ENCODE peak calls at places on chromosome 17, in nine cellular contexts. One of them, this sample, is unnamed.

GRCh38 chr17:4708436-4708835 is 2.0 kb upstream of the ARRB2 start:
- DNase-seq in naive thymus-derived CD4-positive, alpha-beta T cell: no peak
- DNase-seq in mesendoderm: peak; percentile 46
- DNase-seq in upper lobe of right lung: no peak
- DNase-seq in OCI-LY7: peak; percentile 72
- DNase-seq in fibroblast of pulmonary artery: no peak
- DNase-seq in brain microvascular endothelial cell: no peak
- DNase-seq in tibial nerve: no peak
- DNase-seq in adipocyte: no peak
- DNase-seq in this sample: peak; percentile 31

GRCh38 chr17:55520402-55520801 is 9.2 kb upstream of the SMIM36 start:
- DNase-seq in naive thymus-derived CD4-positive, alpha-beta T cell: no peak
- DNase-seq in mesendoderm: no peak
- DNase-seq in upper lobe of right lung: no peak
- DNase-seq in OCI-LY7: no peak
- DNase-seq in fibroblast of pulmonary artery: no peak
- DNase-seq in brain microvascular endothelial cell: no peak
- DNase-seq in tibial nerve: no peak
- DNase-seq in adipocyte: no peak
- DNase-seq in this sample: no peak

GRCh38 chr17:58086953-58087352 is 3.7 kb downstream of the DYNLL2 start:
- DNase-seq in naive thymus-derived CD4-positive, alpha-beta T cell: no peak
- DNase-seq in mesendoderm: no peak
- DNase-seq in upper lobe of right lung: no peak
- DNase-seq in OCI-LY7: no peak
- DNase-seq in fibroblast of pulmonary artery: no peak
- DNase-seq in brain microvascular endothelial cell: no peak
- DNase-seq in tibial nerve: no peak
- DNase-seq in adipocyte: no peak
- DNase-seq in this sample: no peak

GRCh38 chr17:50027639-50028206 is 28.2 kb upstream of the ITGA3 start:
- DNase-seq in naive thymus-derived CD4-positive, alpha-beta T cell: no peak
- DNase-seq in mesendoderm: peak; percentile 39
- DNase-seq in upper lobe of right lung: peak; percentile 80
- DNase-seq in OCI-LY7: no peak
- DNase-seq in fibroblast of pulmonary artery: peak; percentile 93
- DNase-seq in brain microvascular endothelial cell: peak; percentile 91
- DNase-seq in tibial nerve: no peak
- DNase-seq in adipocyte: peak; percentile 88
- DNase-seq in this sample: peak; percentile 69

GRCh38 chr17:64091116-64091515 is 38.8 kb downstream of the ERN1 start:
- DNase-seq in naive thymus-derived CD4-positive, alpha-beta T cell: no peak
- DNase-seq in mesendoderm: no peak
- DNase-seq in upper lobe of right lung: no peak
- DNase-seq in OCI-LY7: peak; percentile 35
- DNase-seq in fibroblast of pulmonary artery: peak; percentile 42
- DNase-seq in brain microvascular endothelial cell: no peak
- DNase-seq in tibial nerve: no peak
- DNase-seq in adipocyte: no peak
- DNase-seq in this sample: no peak

GRCh38 chr17:28570716-28571254 is 539 bp downstream of the PIGS start:
- DNase-seq in naive thymus-derived CD4-positive, alpha-beta T cell: peak; percentile 33
- DNase-seq in mesendoderm: peak; percentile 75
- DNase-seq in upper lobe of right lung: no peak
- DNase-seq in OCI-LY7: peak; percentile 38
- DNase-seq in fibroblast of pulmonary artery: no peak
- DNase-seq in brain microvascular endothelial cell: no peak
- DNase-seq in tibial nerve: no peak
- DNase-seq in adipocyte: peak; percentile 57
- DNase-seq in this sample: peak; percentile 78

GRCh38 chr17:31593806-31594205 is 202.3 kb downstream of the RAB11FIP4 start:
- DNase-seq in naive thymus-derived CD4-positive, alpha-beta T cell: no peak
- DNase-seq in mesendoderm: no peak
- DNase-seq in upper lobe of right lung: no peak
- DNase-seq in OCI-LY7: no peak
- DNase-seq in fibroblast of pulmonary artery: no peak
- DNase-seq in brain microvascular endothelial cell: peak; percentile 52
- DNase-seq in tibial nerve: no peak
- DNase-seq in adipocyte: peak; percentile 87
- DNase-seq in this sample: no peak

GRCh38 chr17:78450696-78451344 is 72.4 kb downstream of the PGS1 start:
- DNase-seq in naive thymus-derived CD4-positive, alpha-beta T cell: no peak
- DNase-seq in mesendoderm: no peak
- DNase-seq in upper lobe of right lung: no peak
- DNase-seq in OCI-LY7: peak; percentile 15
- DNase-seq in fibroblast of pulmonary artery: no peak
- DNase-seq in brain microvascular endothelial cell: no peak
- DNase-seq in tibial nerve: no peak
- DNase-seq in adipocyte: no peak
- DNase-seq in this sample: no peak

GRCh38 chr17:64328875-64329405 is 61.7 kb downstream of the PECAM1 start:
- DNase-seq in naive thymus-derived CD4-positive, alpha-beta T cell: no peak
- DNase-seq in mesendoderm: no peak
- DNase-seq in upper lobe of right lung: no peak
- DNase-seq in OCI-LY7: no peak
- DNase-seq in fibroblast of pulmonary artery: no peak
- DNase-seq in brain microvascular endothelial cell: no peak
- DNase-seq in tibial nerve: no peak
- DNase-seq in adipocyte: no peak
- DNase-seq in this sample: no peak

GRCh38 chr17:13395872-13396271 is 205.9 kb downstream of the HS3ST3A1 start:
- DNase-seq in naive thymus-derived CD4-positive, alpha-beta T cell: no peak
- DNase-seq in mesendoderm: no peak
- DNase-seq in upper lobe of right lung: no peak
- DNase-seq in OCI-LY7: no peak
- DNase-seq in fibroblast of pulmonary artery: no peak
- DNase-seq in brain microvascular endothelial cell: no peak
- DNase-seq in tibial nerve: no peak
- DNase-seq in adipocyte: peak; percentile 76
- DNase-seq in this sample: no peak

GRCh38 chr17:68456529-68457167 is 648 bp downstream of the WIPI1 start:
- DNase-seq in naive thymus-derived CD4-positive, alpha-beta T cell: no peak
- DNase-seq in mesendoderm: peak; percentile 94
- DNase-seq in upper lobe of right lung: peak; percentile 84
- DNase-seq in OCI-LY7: no peak
- DNase-seq in fibroblast of pulmonary artery: peak; percentile 92
- DNase-seq in brain microvascular endothelial cell: peak; percentile 84
- DNase-seq in tibial nerve: peak; percentile 82
- DNase-seq in adipocyte: peak; percentile 96
- DNase-seq in this sample: peak; percentile 88

GRCh38 chr17:79942591-79943353 is 92.9 kb downstream of the TBC1D16 start:
- DNase-seq in naive thymus-derived CD4-positive, alpha-beta T cell: no peak
- DNase-seq in mesendoderm: no peak
- DNase-seq in upper lobe of right lung: peak; percentile 72
- DNase-seq in OCI-LY7: peak; percentile 21
- DNase-seq in fibroblast of pulmonary artery: no peak
- DNase-seq in brain microvascular endothelial cell: no peak
- DNase-seq in tibial nerve: no peak
- DNase-seq in adipocyte: no peak
- DNase-seq in this sample: peak; percentile 49

GRCh38 chr17:1008008-1008761 is 11.3 kb downstream of the TIMM22 start:
- DNase-seq in naive thymus-derived CD4-positive, alpha-beta T cell: no peak
- DNase-seq in mesendoderm: no peak
- DNase-seq in upper lobe of right lung: no peak
- DNase-seq in OCI-LY7: no peak
- DNase-seq in fibroblast of pulmonary artery: no peak
- DNase-seq in brain microvascular endothelial cell: no peak
- DNase-seq in tibial nerve: peak; percentile 61
- DNase-seq in adipocyte: no peak
- DNase-seq in this sample: peak; percentile 52

GRCh38 chr17:1629647-1630310 is 1.1 kb upstream of the SLC43A2 start:
- DNase-seq in naive thymus-derived CD4-positive, alpha-beta T cell: peak; percentile 57
- DNase-seq in mesendoderm: peak; percentile 65
- DNase-seq in upper lobe of right lung: peak; percentile 90
- DNase-seq in OCI-LY7: peak; percentile 77
- DNase-seq in fibroblast of pulmonary artery: peak; percentile 56
- DNase-seq in brain microvascular endothelial cell: no peak
- DNase-seq in tibial nerve: peak; percentile 68
- DNase-seq in adipocyte: peak; percentile 49
- DNase-seq in this sample: peak; percentile 87

GRCh38 chr17:56674401-56674925 is 81.0 kb downstream of the NOG start:
- DNase-seq in naive thymus-derived CD4-positive, alpha-beta T cell: no peak
- DNase-seq in mesendoderm: no peak
- DNase-seq in upper lobe of right lung: no peak
- DNase-seq in OCI-LY7: no peak
- DNase-seq in fibroblast of pulmonary artery: no peak
- DNase-seq in brain microvascular endothelial cell: no peak
- DNase-seq in tibial nerve: no peak
- DNase-seq in adipocyte: no peak
- DNase-seq in this sample: no peak

GRCh38 chr17:76477576-76477975 is 10.2 kb downstream of the AANAT start:
- DNase-seq in naive thymus-derived CD4-positive, alpha-beta T cell: no peak
- DNase-seq in mesendoderm: no peak
- DNase-seq in upper lobe of right lung: no peak
- DNase-seq in OCI-LY7: no peak
- DNase-seq in fibroblast of pulmonary artery: no peak
- DNase-seq in brain microvascular endothelial cell: no peak
- DNase-seq in tibial nerve: no peak
- DNase-seq in adipocyte: no peak
- DNase-seq in this sample: no peak

GRCh38 chr17:15920758-15921239 is 24.1 kb upstream of the ADORA2B start:
- DNase-seq in naive thymus-derived CD4-positive, alpha-beta T cell: no peak
- DNase-seq in mesendoderm: peak; percentile 30
- DNase-seq in upper lobe of right lung: no peak
- DNase-seq in OCI-LY7: no peak
- DNase-seq in fibroblast of pulmonary artery: peak; percentile 100
- DNase-seq in brain microvascular endothelial cell: peak; percentile 95
- DNase-seq in tibial nerve: no peak
- DNase-seq in adipocyte: peak; percentile 34
- DNase-seq in this sample: no peak

GRCh38 chr17:62805234-62805633 is 2.9 kb downstream of the MARCHF10 start:
- DNase-seq in naive thymus-derived CD4-positive, alpha-beta T cell: no peak
- DNase-seq in mesendoderm: no peak
- DNase-seq in upper lobe of right lung: no peak
- DNase-seq in OCI-LY7: no peak
- DNase-seq in fibroblast of pulmonary artery: no peak
- DNase-seq in brain microvascular endothelial cell: no peak
- DNase-seq in tibial nerve: no peak
- DNase-seq in adipocyte: no peak
- DNase-seq in this sample: no peak

GRCh38 chr17:62809656-62810055 is 1.5 kb upstream of the MARCHF10 start:
- DNase-seq in naive thymus-derived CD4-positive, alpha-beta T cell: no peak
- DNase-seq in mesendoderm: no peak
- DNase-seq in upper lobe of right lung: no peak
- DNase-seq in OCI-LY7: no peak
- DNase-seq in fibroblast of pulmonary artery: peak; percentile 55
- DNase-seq in brain microvascular endothelial cell: no peak
- DNase-seq in tibial nerve: no peak
- DNase-seq in adipocyte: no peak
- DNase-seq in this sample: no peak

GRCh38 chr17:62804822-62805221 is 3.3 kb downstream of the MARCHF10 start:
- DNase-seq in naive thymus-derived CD4-positive, alpha-beta T cell: no peak
- DNase-seq in mesendoderm: no peak
- DNase-seq in upper lobe of right lung: no peak
- DNase-seq in OCI-LY7: no peak
- DNase-seq in fibroblast of pulmonary artery: peak; percentile 87
- DNase-seq in brain microvascular endothelial cell: peak; percentile 80
- DNase-seq in tibial nerve: no peak
- DNase-seq in adipocyte: peak; percentile 67
- DNase-seq in this sample: no peak

GRCh38 chr17:62808576-62808970 is 459 bp upstream of the MARCHF10 start:
- DNase-seq in naive thymus-derived CD4-positive, alpha-beta T cell: no peak
- DNase-seq in mesendoderm: no peak
- DNase-seq in upper lobe of right lung: no peak
- DNase-seq in OCI-LY7: no peak
- DNase-seq in fibroblast of pulmonary artery: no peak
- DNase-seq in brain microvascular endothelial cell: no peak
- DNase-seq in tibial nerve: no peak
- DNase-seq in adipocyte: no peak
- DNase-seq in this sample: peak; percentile 21

GRCh38 chr17:62807812-62808575 is at the start of gene MARCHF10:
- DNase-seq in naive thymus-derived CD4-positive, alpha-beta T cell: no peak
- DNase-seq in mesendoderm: peak; percentile 42
- DNase-seq in upper lobe of right lung: peak; percentile 79
- DNase-seq in OCI-LY7: peak; percentile 18
- DNase-seq in fibroblast of pulmonary artery: no peak
- DNase-seq in brain microvascular endothelial cell: no peak
- DNase-seq in tibial nerve: no peak
- DNase-seq in adipocyte: no peak
- DNase-seq in this sample: peak; percentile 96
- H3K4me3 ChIP-seq in naive thymus-derived CD4-positive, alpha-beta T cell: no peak within 1 kb of the TSS
- H3K4me3 ChIP-seq in mesendoderm: no peak within 1 kb of the TSS
- H3K4me3 ChIP-seq in upper lobe of right lung: peak within 1 kb of the TSS; percentile 28
- H3K4me3 ChIP-seq in OCI-LY7: no peak within 1 kb of the TSS
- H3K4me3 ChIP-seq in fibroblast of pulmonary artery: peak within 1 kb of the TSS; percentile 5
- H3K4me3 ChIP-seq in brain microvascular endothelial cell: peak within 1 kb of the TSS; percentile 43
- H3K4me3 ChIP-seq in tibial nerve: peak within 1 kb of the TSS; percentile 23
- H3K4me3 ChIP-seq in adipocyte: no peak within 1 kb of the TSS
- H3K4me3 ChIP-seq in this sample: peak within 1 kb of the TSS; percentile 40

DNA sequence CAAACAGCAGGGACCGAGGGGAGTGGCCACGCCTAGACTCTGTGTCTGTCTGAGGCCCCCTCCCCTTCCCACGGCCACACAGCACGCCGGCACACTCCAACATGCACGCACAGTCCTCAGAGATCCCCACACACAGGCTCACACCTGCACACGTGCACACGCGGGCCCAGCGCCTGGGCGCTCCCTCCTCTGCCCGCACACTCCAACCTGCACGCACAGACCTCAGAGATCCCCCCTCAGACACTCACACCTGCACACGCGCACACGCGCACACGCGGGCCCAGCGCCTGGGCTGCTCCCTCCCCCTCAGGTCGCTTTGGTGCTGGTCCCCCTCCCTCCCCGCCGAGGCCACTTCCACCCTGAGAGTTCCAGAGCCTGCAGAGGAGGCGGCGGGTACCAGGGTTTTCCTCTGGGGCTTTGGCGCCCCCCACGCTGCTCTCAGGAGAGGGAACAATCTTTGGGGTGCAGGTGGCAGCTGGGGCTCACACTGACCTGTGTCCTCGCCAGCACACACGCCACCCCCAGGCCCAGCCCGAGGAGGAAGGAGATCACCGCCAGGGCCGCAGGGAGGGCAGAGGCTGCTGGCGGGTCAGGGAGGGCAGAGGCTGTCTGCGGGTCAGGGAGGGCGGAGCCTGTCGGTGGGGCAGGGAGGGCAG is 1.6 kb downstream of the CD7 start:
- DNase-seq in naive thymus-derived CD4-positive, alpha-beta T cell: no peak
- DNase-seq in mesendoderm: peak; percentile 13
- DNase-seq in upper lobe of right lung: no peak
- DNase-seq in OCI-LY7: no peak
- DNase-seq in fibroblast of pulmonary artery: no peak
- DNase-seq in brain microvascular endothelial cell: no peak
- DNase-seq in tibial nerve: no peak
- DNase-seq in adipocyte: no peak
- DNase-seq in this sample: peak; percentile 91
- H3K4me3 ChIP-seq in naive thymus-derived CD4-positive, alpha-beta T cell: peak overlapping the region; percentile 91
- H3K4me3 ChIP-seq in mesendoderm: no peak overlapping the region
- H3K4me3 ChIP-seq in upper lobe of right lung: peak overlapping the region; percentile 21
- H3K4me3 ChIP-seq in OCI-LY7: no peak overlapping the region
- H3K4me3 ChIP-seq in fibroblast of pulmonary artery: no peak overlapping the region
- H3K4me3 ChIP-seq in brain microvascular endothelial cell: no peak overlapping the region
- H3K4me3 ChIP-seq in tibial nerve: peak overlapping the region; percentile 22
- H3K4me3 ChIP-seq in adipocyte: no peak overlapping the region
- H3K4me3 ChIP-seq in this sample: no peak overlapping the region

GRCh38 chr17:6638046-6638908 is 2.2 kb downstream of the KIAA0753 start:
- DNase-seq in naive thymus-derived CD4-positive, alpha-beta T cell: no peak
- DNase-seq in mesendoderm: no peak
- DNase-seq in upper lobe of right lung: no peak
- DNase-seq in OCI-LY7: no peak
- DNase-seq in fibroblast of pulmonary artery: no peak
- DNase-seq in brain microvascular endothelial cell: no peak
- DNase-seq in tibial nerve: no peak
- DNase-seq in adipocyte: no peak
- DNase-seq in this sample: peak; percentile 17
- H3K4me3 ChIP-seq in naive thymus-derived CD4-positive, alpha-beta T cell: no peak overlapping the region
- H3K4me3 ChIP-seq in mesendoderm: no peak overlapping the region
- H3K4me3 ChIP-seq in upper lobe of right lung: no peak overlapping the region
- H3K4me3 ChIP-seq in OCI-LY7: no peak overlapping the region
- H3K4me3 ChIP-seq in fibroblast of pulmonary artery: no peak overlapping the region
- H3K4me3 ChIP-seq in brain microvascular endothelial cell: no peak overlapping the region
- H3K4me3 ChIP-seq in tibial nerve: no peak overlapping the region
- H3K4me3 ChIP-seq in adipocyte: peak overlapping the region; percentile 86
- H3K4me3 ChIP-seq in this sample: no peak overlapping the region

GRCh38 chr17:43366809-43367587 is 31.8 kb upstream of the ARL4D start:
- DNase-seq in naive thymus-derived CD4-positive, alpha-beta T cell: no peak
- DNase-seq in mesendoderm: peak; percentile 36
- DNase-seq in upper lobe of right lung: no peak
- DNase-seq in OCI-LY7: no peak
- DNase-seq in fibroblast of pulmonary artery: no peak
- DNase-seq in brain microvascular endothelial cell: no peak
- DNase-seq in tibial nerve: no peak
- DNase-seq in adipocyte: peak; percentile 24
- DNase-seq in this sample: peak; percentile 16
- H3K4me3 ChIP-seq in naive thymus-derived CD4-positive, alpha-beta T cell: peak overlapping the region; percentile 75
- H3K4me3 ChIP-seq in mesendoderm: no peak overlapping the region
- H3K4me3 ChIP-seq in upper lobe of right lung: no peak overlapping the region
- H3K4me3 ChIP-seq in OCI-LY7: peak overlapping the region; percentile 64
- H3K4me3 ChIP-seq in fibroblast of pulmonary artery: no peak overlapping the region
- H3K4me3 ChIP-seq in brain microvascular endothelial cell: no peak overlapping the region
- H3K4me3 ChIP-seq in tibial nerve: no peak overlapping the region
- H3K4me3 ChIP-seq in adipocyte: peak overlapping the region; percentile 81
- H3K4me3 ChIP-seq in this sample: no peak overlapping the region